ENCODE peak calls at places on chromosome 2, in ten cellular contexts. One of them, this sample, is unnamed.

GRCh38 chr2:80075719-80076118 is 228.8 kb downstream of the LRRTM1 start:
- DNase-seq in caudate nucleus: no peak
- DNase-seq in ureter: no peak
- DNase-seq in NCI-H510A treated with DMSO at 0.1 percent for 48 hours: no peak
- DNase-seq in adrenal gland: no peak
- DNase-seq in amniotic stem cell: no peak
- DNase-seq in NCI-H1048: no peak
- DNase-seq in NCI-H1436 treated with DMSO at 0.1 percent for 48 hours: no peak
- DNase-seq in COLO829: no peak
- DNase-seq in K562: no peak
- DNase-seq in this sample: no peak

GRCh38 chr2:112161431-112162145 is 23.4 kb downstream of the FBLN7 start:
- DNase-seq in NCI-H510A treated with DMSO at 0.1 percent for 48 hours: peak
- DNase-seq in caudate nucleus: no peak
- DNase-seq in NCI-H1048: no peak
- DNase-seq in amniotic stem cell: no peak
- DNase-seq in adrenal gland: no peak
- DNase-seq in ureter: no peak
- DNase-seq in K562: no peak
- DNase-seq in NCI-H1436 treated with DMSO at 0.1 percent for 48 hours: no peak
- DNase-seq in COLO829: no peak
- DNase-seq in this sample: no peak

GRCh38 chr2:171515672-171516298 is 6.5 kb upstream of the CYBRD1 start:
- DNase-seq in COLO829: no peak
- DNase-seq in amniotic stem cell: peak
- DNase-seq in caudate nucleus: no peak
- DNase-seq in ureter: no peak
- DNase-seq in adrenal gland: peak
- DNase-seq in NCI-H510A treated with DMSO at 0.1 percent for 48 hours: no peak
- DNase-seq in K562: peak
- DNase-seq in NCI-H1436 treated with DMSO at 0.1 percent for 48 hours: no peak
- DNase-seq in NCI-H1048: no peak
- DNase-seq in this sample: no peak

GRCh38 chr2:161412346-161412745 is 3.8 kb upstream of the TBR1 start:
- DNase-seq in amniotic stem cell: no peak
- DNase-seq in NCI-H1048: no peak
- DNase-seq in NCI-H510A treated with DMSO at 0.1 percent for 48 hours: peak
- DNase-seq in caudate nucleus: no peak
- DNase-seq in adrenal gland: no peak
- DNase-seq in K562: no peak
- DNase-seq in NCI-H1436 treated with DMSO at 0.1 percent for 48 hours: no peak
- DNase-seq in ureter: no peak
- DNase-seq in COLO829: no peak
- DNase-seq in this sample: no peak

GRCh38 chr2:171235262-171235881 is 74.7 kb upstream of the TLK1 start:
- DNase-seq in amniotic stem cell: no peak
- DNase-seq in NCI-H510A treated with DMSO at 0.1 percent for 48 hours: no peak
- DNase-seq in NCI-H1048: no peak
- DNase-seq in NCI-H1436 treated with DMSO at 0.1 percent for 48 hours: no peak
- DNase-seq in ureter: no peak
- DNase-seq in adrenal gland: no peak
- DNase-seq in caudate nucleus: no peak
- DNase-seq in K562: no peak
- DNase-seq in COLO829: no peak
- DNase-seq in this sample: no peak

GRCh38 chr2:120990451-120990871 is 254.8 kb downstream of the GLI2 start:
- DNase-seq in ureter: no peak
- DNase-seq in COLO829: no peak
- DNase-seq in amniotic stem cell: no peak
- DNase-seq in NCI-H510A treated with DMSO at 0.1 percent for 48 hours: no peak
- DNase-seq in K562: no peak
- DNase-seq in caudate nucleus: no peak
- DNase-seq in NCI-H1436 treated with DMSO at 0.1 percent for 48 hours: no peak
- DNase-seq in adrenal gland: peak
- DNase-seq in NCI-H1048: no peak
- DNase-seq in this sample: no peak

GRCh38 chr2:239278941-239279365 is 121.9 kb downstream of the HDAC4 start:
- DNase-seq in NCI-H1436 treated with DMSO at 0.1 percent for 48 hours: no peak
- DNase-seq in amniotic stem cell: no peak
- DNase-seq in COLO829: no peak
- DNase-seq in caudate nucleus: no peak
- DNase-seq in NCI-H1048: no peak
- DNase-seq in NCI-H510A treated with DMSO at 0.1 percent for 48 hours: no peak
- DNase-seq in K562: no peak
- DNase-seq in adrenal gland: no peak
- DNase-seq in ureter: no peak
- DNase-seq in this sample: no peak

GRCh38 chr2:214710729-214711128 is 98.8 kb downstream of the BARD1 start:
- DNase-seq in amniotic stem cell: no peak
- DNase-seq in adrenal gland: no peak
- DNase-seq in COLO829: no peak
- DNase-seq in NCI-H510A treated with DMSO at 0.1 percent for 48 hours: no peak
- DNase-seq in NCI-H1048: no peak
- DNase-seq in NCI-H1436 treated with DMSO at 0.1 percent for 48 hours: no peak
- DNase-seq in caudate nucleus: no peak
- DNase-seq in K562: no peak
- DNase-seq in ureter: no peak
- DNase-seq in this sample: no peak

GRCh38 chr2:204877691-204878090 is 332.4 kb downstream of the PARD3B start:
- DNase-seq in caudate nucleus: no peak
- DNase-seq in adrenal gland: no peak
- DNase-seq in amniotic stem cell: no peak
- DNase-seq in NCI-H1436 treated with DMSO at 0.1 percent for 48 hours: no peak
- DNase-seq in COLO829: no peak
- DNase-seq in NCI-H1048: no peak
- DNase-seq in K562: no peak
- DNase-seq in ureter: no peak
- DNase-seq in NCI-H510A treated with DMSO at 0.1 percent for 48 hours: no peak
- DNase-seq in this sample: no peak

GRCh38 chr2:54279385-54279784 is 23.4 kb upstream of the TSPYL6 start:
- DNase-seq in COLO829: no peak
- DNase-seq in ureter: no peak
- DNase-seq in adrenal gland: no peak
- DNase-seq in amniotic stem cell: no peak
- DNase-seq in NCI-H1048: no peak
- DNase-seq in NCI-H1436 treated with DMSO at 0.1 percent for 48 hours: no peak
- DNase-seq in K562: no peak
- DNase-seq in caudate nucleus: no peak
- DNase-seq in NCI-H510A treated with DMSO at 0.1 percent for 48 hours: no peak
- DNase-seq in this sample: no peak

GRCh38 chr2:237864030-237864931 is 4.9 kb downstream of the RAMP1 start:
- DNase-seq in caudate nucleus: peak
- DNase-seq in NCI-H1436 treated with DMSO at 0.1 percent for 48 hours: no peak
- DNase-seq in ureter: peak
- DNase-seq in amniotic stem cell: no peak
- DNase-seq in COLO829: no peak
- DNase-seq in adrenal gland: no peak
- DNase-seq in NCI-H510A treated with DMSO at 0.1 percent for 48 hours: no peak
- DNase-seq in K562: no peak
- DNase-seq in NCI-H1048: no peak
- DNase-seq in this sample: no peak

GRCh38 chr2:178238144-178238521 is 43.8 kb downstream of the OSBPL6 start:
- DNase-seq in caudate nucleus: no peak
- DNase-seq in amniotic stem cell: no peak
- DNase-seq in NCI-H1436 treated with DMSO at 0.1 percent for 48 hours: no peak
- DNase-seq in NCI-H510A treated with DMSO at 0.1 percent for 48 hours: no peak
- DNase-seq in ureter: no peak
- DNase-seq in NCI-H1048: no peak
- DNase-seq in K562: no peak
- DNase-seq in COLO829: no peak
- DNase-seq in adrenal gland: no peak
- DNase-seq in this sample: no peak

GRCh38 chr2:233065954-233066470 is 5.9 kb downstream of the INPP5D start:
- DNase-seq in COLO829: no peak
- DNase-seq in caudate nucleus: no peak
- DNase-seq in ureter: no peak
- DNase-seq in NCI-H1436 treated with DMSO at 0.1 percent for 48 hours: no peak
- DNase-seq in amniotic stem cell: no peak
- DNase-seq in NCI-H510A treated with DMSO at 0.1 percent for 48 hours: no peak
- DNase-seq in NCI-H1048: no peak
- DNase-seq in adrenal gland: no peak
- DNase-seq in K562: no peak
- DNase-seq in this sample: no peak

GRCh38 chr2:215430528-215431187 is 5.2 kb downstream of the FN1 start:
- DNase-seq in amniotic stem cell: no peak
- DNase-seq in caudate nucleus: no peak
- DNase-seq in NCI-H1048: no peak
- DNase-seq in K562: no peak
- DNase-seq in COLO829: no peak
- DNase-seq in adrenal gland: no peak
- DNase-seq in NCI-H1436 treated with DMSO at 0.1 percent for 48 hours: no peak
- DNase-seq in ureter: no peak
- DNase-seq in NCI-H510A treated with DMSO at 0.1 percent for 48 hours: no peak
- DNase-seq in this sample: no peak

GRCh38 chr2:132416080-132416911 is at the start of gene GPR39:
- DNase-seq in NCI-H1048: no peak
- DNase-seq in K562: peak
- DNase-seq in ureter: peak
- DNase-seq in adrenal gland: peak
- DNase-seq in NCI-H510A treated with DMSO at 0.1 percent for 48 hours: peak
- DNase-seq in COLO829: peak
- DNase-seq in NCI-H1436 treated with DMSO at 0.1 percent for 48 hours: peak
- DNase-seq in amniotic stem cell: peak
- DNase-seq in caudate nucleus: peak
- DNase-seq in this sample: peak

GRCh38 chr2:158094487-158095092 is 7.1 kb upstream of the UPP2 start:
- DNase-seq in COLO829: no peak
- DNase-seq in NCI-H1436 treated with DMSO at 0.1 percent for 48 hours: no peak
- DNase-seq in ureter: no peak
- DNase-seq in amniotic stem cell: no peak
- DNase-seq in caudate nucleus: no peak
- DNase-seq in NCI-H510A treated with DMSO at 0.1 percent for 48 hours: no peak
- DNase-seq in NCI-H1048: no peak
- DNase-seq in adrenal gland: no peak
- DNase-seq in K562: no peak
- DNase-seq in this sample: no peak

GRCh38 chr2:23381084-23381483 is 3.9 kb upstream of the KLHL29 start:
- DNase-seq in ureter: peak
- DNase-seq in caudate nucleus: no peak
- DNase-seq in NCI-H1048: no peak
- DNase-seq in amniotic stem cell: no peak
- DNase-seq in adrenal gland: peak
- DNase-seq in COLO829: peak
- DNase-seq in NCI-H1436 treated with DMSO at 0.1 percent for 48 hours: peak
- DNase-seq in K562: no peak
- DNase-seq in NCI-H510A treated with DMSO at 0.1 percent for 48 hours: peak
- DNase-seq in this sample: no peak

GRCh38 chr2:98757904-98758421 is 27.0 kb upstream of the MGAT4A start:
- DNase-seq in NCI-H1436 treated with DMSO at 0.1 percent for 48 hours: no peak
- DNase-seq in COLO829: no peak
- DNase-seq in adrenal gland: peak
- DNase-seq in K562: no peak
- DNase-seq in ureter: peak
- DNase-seq in amniotic stem cell: peak
- DNase-seq in caudate nucleus: no peak
- DNase-seq in NCI-H510A treated with DMSO at 0.1 percent for 48 hours: no peak
- DNase-seq in NCI-H1048: no peak
- DNase-seq in this sample: peak

GRCh38 chr2:222410534-222410933 is 13.8 kb upstream of the SGPP2 start:
- DNase-seq in ureter: no peak
- DNase-seq in caudate nucleus: no peak
- DNase-seq in adrenal gland: no peak
- DNase-seq in K562: no peak
- DNase-seq in COLO829: no peak
- DNase-seq in NCI-H510A treated with DMSO at 0.1 percent for 48 hours: peak
- DNase-seq in amniotic stem cell: no peak
- DNase-seq in NCI-H1436 treated with DMSO at 0.1 percent for 48 hours: no peak
- DNase-seq in NCI-H1048: no peak
- DNase-seq in this sample: no peak